ENCODE peak calls at places on chromosomes 16 and 17, in seven cellular contexts. H, T, V, C, G, R and I are unnamed samples.

GRCh38 chr16:52825882-52826281 is 226.8 kb downstream of the CHD9NB start:
- DNase-seq in C (no peak), H (peak; percentile 10), T (no peak), G (no peak), R (peak; percentile 64), V (no peak), I (no peak)

GRCh38 chr16:31700530-31701388 is 172.8 kb upstream of the ZNF267 start:
- DNase-seq in R (peak; percentile 90), G (peak; percentile 92), V (peak; percentile 49), C (peak; percentile 64), T (peak; percentile 40), H (peak; percentile 44), I (no peak)

GRCh38 chr17:72735602-72736001 is 356.9 kb downstream of the SLC39A11 start:
- DNase-seq in V (no peak), H (no peak), G (no peak), T (no peak), C (no peak), R (no peak), I (no peak)

GRCh38 chr17:55672585-55673501 is 49.8 kb downstream of the TMEM100 start:
- DNase-seq in H (peak; percentile 7), T (no peak), C (no peak), G (no peak), R (no peak), V (no peak), I (no peak)

GRCh38 chr17:78329263-78330059 is 30.4 kb downstream of the SOCS3 start:
- DNase-seq in G (no peak), V (peak; percentile 77), T (no peak), H (peak; percentile 86), R (no peak), C (no peak), I (no peak)

GRCh38 chr17:56165017-56165720 is 11.9 kb downstream of the ANKFN1 start:
- DNase-seq in C (no peak), T (no peak), R (no peak), V (peak; percentile 81), G (no peak), H (no peak), I (no peak)

GRCh38 chr17:12078791-12079190 is 58.1 kb downstream of the MAP2K4 start:
- DNase-seq in R (no peak), V (peak; percentile 83), H (peak; percentile 89), G (no peak), T (no peak), C (peak; percentile 55), I (peak; percentile 26)

GRCh38 chr16:81136331-81137011 is 40.3 kb upstream of the GCSH start:
- DNase-seq in V (no peak), G (no peak), T (no peak), H (no peak), C (no peak), R (no peak), I (no peak)

GRCh38 chr16:12853972-12854371 is 47.4 kb upstream of the SHISA9 start:
- DNase-seq in R (no peak), C (no peak), V (no peak), T (no peak), H (no peak), G (no peak), I (no peak)

GRCh38 chr16:35596467-35596866 is 2137.1 kb downstream of the TP53TG3F start:
- DNase-seq in H (no peak), G (no peak), C (no peak), T (no peak), R (no peak), V (no peak), I (no peak)

GRCh38 chr16:67101683-67102082 is 8.1 kb upstream of the PHAF1 start:
- DNase-seq in T (no peak), V (peak; percentile 72), G (no peak), R (no peak), H (peak; percentile 79), C (no peak), I (no peak)

GRCh38 chr17:14451729-14452191 is 150.9 kb downstream of the HS3ST3B1 start:
- DNase-seq in H (no peak), C (no peak), R (no peak), T (no peak), V (peak; percentile 7), G (no peak), I (no peak)

GRCh38 chr17:5530265-5530782 is 44.0 kb downstream of the MIS12 start:
- DNase-seq in V (no peak), R (no peak), H (no peak), G (no peak), T (no peak), C (no peak), I (no peak)

GRCh38 chr16:57795431-57795878 is 6.8 kb downstream of the KIFC3 start:
- DNase-seq in R (peak; percentile 61), C (no peak), G (peak; percentile 73), V (peak; percentile 38), T (no peak), H (peak; percentile 49), I (no peak)

GRCh38 chr16:89332248-89333245 is 115.0 kb downstream of the ZNF778 start:
- DNase-seq in H (no peak), G (no peak), T (no peak), C (no peak), V (no peak), R (no peak), I (no peak)

GRCh38 chr17:83073389-83074063 is 5.9 kb upstream of the METRNL start:
- DNase-seq in G (peak; percentile 77), V (no peak), T (no peak), H (peak; percentile 58), C (no peak), R (no peak), I (no peak)

GRCh38 chr16:30179931-30180330 is 3.5 kb upstream of the CORO1A start:
- DNase-seq in T (no peak), C (no peak), R (no peak), H (no peak), G (no peak), V (no peak), I (no peak)

GRCh38 chr17:13491916-13492315 is 109.8 kb downstream of the HS3ST3A1 start:
- DNase-seq in G (no peak), H (peak; percentile 46), V (no peak), C (no peak), R (no peak), T (no peak), I (no peak)

GRCh38 chr17:10060526-10060925 is 137.9 kb downstream of the GAS7 start:
- DNase-seq in R (no peak), H (no peak), G (no peak), C (no peak), T (no peak), V (no peak), I (no peak)

GRCh38 chr17:72631568-72631967 is 460.9 kb downstream of the SLC39A11 start:
- DNase-seq in G (no peak), T (no peak), C (no peak), V (no peak), R (no peak), H (no peak), I (no peak)

GRCh38 chr16:8962393-8963009 is 1.2 kb downstream of the USP7 start:
- DNase-seq in V (no peak), C (no peak), H (no peak), T (peak; percentile 14), R (peak; percentile 42), G (peak; percentile 50), I (no peak)

GRCh38 chr16:70678121-70678897 is 7.5 kb downstream of the MTSS2 start:
- DNase-seq in R (no peak), T (no peak), V (no peak), H (no peak), C (no peak), G (no peak), I (no peak)

GRCh38 chr17:1290676-1291075 is 11.2 kb downstream of the TRARG1 start:
- DNase-seq in C (no peak), H (no peak), V (no peak), G (no peak), R (no peak), T (no peak), I (no peak)

GRCh38 chr17:82933911-82934310 is 94.1 kb upstream of the ZNF750 start:
- DNase-seq in R (no peak), V (no peak), C (no peak), T (no peak), G (peak; percentile 17), H (no peak), I (no peak)

GRCh38 chr17:61431594-61432311 is 20.5 kb upstream of the TBX4 start:
- DNase-seq in R (no peak), T (no peak), V (peak; percentile 76), G (no peak), C (no peak), H (peak; percentile 27), I (no peak)

GRCh38 chr16:73063284-73063733 is 15.4 kb upstream of the ZFHX3 start:
- DNase-seq in V (no peak), H (peak; percentile 1), C (no peak), T (no peak), R (no peak), G (no peak), I (no peak)
- H3K4me3 ChIP-seq in V (no peak overlapping the region), H (peak overlapping the region; percentile 74), C (peak overlapping the region; percentile 14), T (no peak overlapping the region), R (peak overlapping the region; percentile 11), G (peak overlapping the region; percentile 1), I (no peak overlapping the region)

GRCh38 chr17:28661635-28662526 is at the start of the genes SDF2 and SUPT6H:
- DNase-seq in G (peak; percentile 93), H (peak; percentile 79), T (peak; percentile 63), C (no peak), V (peak; percentile 81), R (peak; percentile 93), I (peak; percentile 34)
- TF ChIP-seq CTCF in G (no peak), H (no peak), T (no peak), C (no peak), V (no peak), R (no peak), I (no peak)

DNA sequence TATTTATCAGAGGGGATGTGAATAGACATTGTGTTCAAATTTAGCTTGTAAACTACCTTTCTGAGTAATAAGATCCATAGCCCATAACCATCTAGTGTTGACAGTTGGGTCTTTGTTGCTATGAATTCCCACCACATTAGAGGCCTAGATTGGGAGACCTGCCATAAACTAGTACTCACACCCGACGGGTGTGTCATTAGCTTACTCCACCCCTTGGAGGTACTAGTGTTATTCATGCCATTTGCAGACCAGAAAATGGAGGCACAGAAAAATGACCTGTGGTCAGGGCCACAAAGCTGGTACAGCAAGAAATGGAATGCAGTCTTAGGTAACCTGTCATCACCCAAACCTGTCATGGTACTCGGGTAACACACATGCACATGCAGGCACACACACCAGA is 41.3 kb upstream of the BCAR1 start:
- DNase-seq in C (no peak), T (no peak), R (no peak), H (no peak), G (no peak), V (no peak), I (no peak)
- H3K36me3 ChIP-seq in C (no peaks in the 10 kb centered on the region), T (peaks cover 73% of the 10 kb centered on the region), R (peaks cover 3% of the 10 kb centered on the region), H (peaks cover 3% of the 10 kb centered on the region), G (peaks cover 53% of the 10 kb centered on the region), V (peaks cover 17% of the 10 kb centered on the region), I (peaks cover 3% of the 10 kb centered on the region)

DNA sequence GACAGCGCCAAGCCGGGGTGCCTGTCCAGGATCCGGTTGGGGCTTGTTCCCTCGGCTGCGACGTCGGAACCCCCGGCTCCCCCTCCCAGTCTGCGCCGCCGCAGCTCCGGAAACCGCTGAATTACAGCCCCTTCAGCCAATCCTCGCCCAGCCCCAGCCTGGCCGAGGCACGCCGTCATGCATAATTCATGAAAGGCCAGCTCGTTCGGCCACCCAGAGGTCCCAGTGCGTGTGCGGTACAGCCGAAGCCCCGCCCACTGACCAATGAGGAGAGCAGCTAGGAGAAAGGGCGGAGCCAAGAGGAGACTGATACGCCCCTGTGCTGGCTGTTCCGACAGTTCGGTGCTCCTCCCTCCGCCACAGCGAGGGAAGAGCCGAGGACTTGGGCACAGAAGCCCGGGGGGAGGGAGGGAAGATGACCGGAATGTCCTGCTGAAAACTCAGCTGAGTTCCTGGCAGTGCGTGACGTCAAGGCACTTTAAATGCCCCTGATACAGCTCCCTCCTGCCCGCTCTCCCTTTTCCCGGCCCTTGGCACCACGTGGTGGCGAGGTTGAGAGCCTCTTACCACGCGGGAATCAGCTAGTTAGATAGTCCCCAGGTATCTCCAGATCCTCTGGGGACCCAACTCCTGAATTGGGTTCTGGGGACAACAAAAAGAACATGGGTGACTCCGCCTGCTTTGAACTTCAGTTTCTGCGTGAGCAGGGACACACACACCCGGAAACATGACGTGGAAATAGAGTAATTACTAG is at the start of gene STAT3:
- DNase-seq in C (peak; percentile 98), V (peak; percentile 100), T (peak; percentile 99), G (peak; percentile 100), H (peak; percentile 99), R (peak; percentile 100), I (peak; percentile 99)
- H3K4me3 ChIP-seq in C (peak within 1 kb of the TSS; percentile 98), V (peak within 1 kb of the TSS; percentile 99), T (peak within 1 kb of the TSS; percentile 100), G (peak within 1 kb of the TSS; percentile 94), H (peak within 1 kb of the TSS; percentile 99), R (peak within 1 kb of the TSS; percentile 83), I (peak within 1 kb of the TSS; percentile 99)